ENCODE peak calls at places on chromosomes 5 and 9, in four cellular contexts. M, K, D and P are unnamed samples.

GRCh38 chr5:102049517-102049916 is 246.6 kb downstream of the SLCO4C1 start:
- DNase-seq in M (peak; percentile 1), K (no peak), D (no peak), P (no peak)

GRCh38 chr9:100394032-100394695 is 32.8 kb upstream of the MSANTD3 start:
- DNase-seq in M (peak; percentile 43), K (no peak), D (peak; percentile 51), P (no peak)

GRCh38 chr5:111043712-111044506 is 27.6 kb upstream of the TSLP start:
- DNase-seq in M (peak; percentile 32), K (no peak), D (peak; percentile 30), P (no peak)

GRCh38 chr5:146427619-146427997 is 19.5 kb upstream of the TCERG1 start:
- DNase-seq in M (no peak), K (no peak), D (no peak), P (no peak)

GRCh38 chr9:127058645-127059021 is 63.8 kb downstream of the ANGPTL2 start:
- DNase-seq in M (peak; percentile 20), K (no peak), D (no peak), P (no peak)

GRCh38 chr9:134223601-134224122 is 59.3 kb upstream of the RNU6ATAC start:
- DNase-seq in M (no peak), K (no peak), D (no peak), P (no peak)

GRCh38 chr9:87862536-87863268 is 20.0 kb upstream of the SPATA31E1 start:
- DNase-seq in M (peak; percentile 86), K (no peak), D (peak; percentile 81), P (peak; percentile 15)

GRCh38 chr5:44868541-44868940 is 59.8 kb downstream of the MRPS30 start:
- DNase-seq in M (no peak), K (no peak), D (no peak), P (no peak)

GRCh38 chr5:1762121-1762877 is 37.3 kb downstream of the MRPL36 start:
- DNase-seq in M (no peak), K (no peak), D (no peak), P (no peak)

GRCh38 chr5:111278824-111279504 is 54.8 kb downstream of the CAMK4 start:
- DNase-seq in M (peak; percentile 36), K (peak; percentile 95), D (peak; percentile 32), P (no peak)

GRCh38 chr5:19923742-19924141 is 64.3 kb downstream of the CDH18 start:
- DNase-seq in M (no peak), K (no peak), D (no peak), P (no peak)

GRCh38 chr5:1745190-1745805 is 54.3 kb downstream of the MRPL36 start:
- DNase-seq in M (no peak), K (no peak), D (no peak), P (no peak)

GRCh38 chr5:169591636-169592035 is 8.1 kb downstream of the SPDL1 start:
- DNase-seq in M (peak; percentile 62), K (no peak), D (peak; percentile 79), P (no peak)